ENCODE peak calls at places on chromosomes 4 and X, in six cellular contexts. P is cardiac muscle cell; A is CD4-positive, alpha-beta T cell; L is B cell; X is lower lobe of right lung; Y is GM06990. R is an unnamed sample.

GRCh38 chr4:92266521-92266920 is 37.2 kb upstream of the GRID2 start:
- DNase-seq in P (no peak), X (no peak), L (no peak), Y (no peak), A (no peak), R (no peak)

GRCh38 chr4:84238247-84239090 is 260.6 kb downstream of the NKX6-1 start:
- DNase-seq in A (no peak), P (peak; percentile 0), Y (no peak), X (no peak), L (no peak), R (no peak)

GRCh38 chr4:143335979-143336827 is 473 bp upstream of the GAB1 start:
- DNase-seq in Y (peak; percentile 69), X (peak; percentile 94), A (no peak), L (peak; percentile 73), P (peak; percentile 96), R (peak; percentile 78)

GRCh38 chr4:129532573-129532972 is 436.6 kb downstream of the C4orf33 start:
- DNase-seq in P (no peak), L (no peak), X (no peak), A (no peak), Y (no peak), R (no peak)

GRCh38 chr4:55393461-55394320 is 2.1 kb upstream of the TMEM165 start:
- DNase-seq in L (no peak), Y (no peak), P (no peak), A (no peak), X (no peak), R (no peak)

GRCh38 chrX:8988456-8988855 is 45.5 kb downstream of the FAM9B start:
- DNase-seq in X (peak; percentile 39), A (no peak), P (peak; percentile 65), L (no peak), Y (no peak), R (no peak)

GRCh38 chr4:143085644-143086043 is 99.1 kb upstream of the USP38 start:
- DNase-seq in A (no peak), X (no peak), Y (no peak), P (no peak), L (no peak), R (no peak)

GRCh38 chr4:108779958-108780357 is 17.1 kb upstream of the ETNPPL start:
- DNase-seq in A (no peak), P (no peak), L (no peak), Y (no peak), X (no peak), R (no peak)

GRCh38 chrX:50206753-50207152 is 2.2 kb downstream of the CCNB3 start:
- DNase-seq in Y (no peak), P (no peak), A (no peak), L (no peak), X (no peak), R (no peak)

GRCh38 chrX:50211510-50211909 is 6.9 kb downstream of the CCNB3 start:
- DNase-seq in P (peak; percentile 29), X (no peak), L (no peak), Y (no peak), A (no peak), R (no peak)
- TF ChIP-seq CTCF in P (peak; percentile 25), X (no peak), L (peak; percentile 13), Y (peak; percentile 45), A (no peak), R (no peak)

GRCh38 chrX:149510386-149510785 is 5.3 kb upstream of the IDS start:
- DNase-seq in P (no peak), L (no peak), Y (no peak), X (no peak), A (no peak), R (no peak)
- TF ChIP-seq CTCF in P (peak; percentile 11), L (no peak), Y (peak; percentile 27), X (no peak), A (no peak), R (no peak)

GRCh38 chr4:152394786-152395185 is 141.1 kb downstream of the FBXW7 start:
- DNase-seq in A (no peak), L (no peak), X (no peak), Y (no peak), P (no peak), R (no peak)

GRCh38 chr4:152401424-152401823 is 134.5 kb downstream of the FBXW7 start:
- DNase-seq in P (no peak), Y (no peak), L (no peak), A (no peak), X (no peak), R (no peak)

GRCh38 chr4:152392079-152392478 is 143.8 kb downstream of the FBXW7 start:
- DNase-seq in P (no peak), A (no peak), Y (no peak), X (no peak), L (no peak), R (no peak)

GRCh38 chr4:152399246-152399645 is 136.6 kb downstream of the FBXW7 start:
- DNase-seq in X (no peak), A (no peak), P (no peak), Y (peak; percentile 23), L (no peak), R (peak; percentile 20)

DNA sequence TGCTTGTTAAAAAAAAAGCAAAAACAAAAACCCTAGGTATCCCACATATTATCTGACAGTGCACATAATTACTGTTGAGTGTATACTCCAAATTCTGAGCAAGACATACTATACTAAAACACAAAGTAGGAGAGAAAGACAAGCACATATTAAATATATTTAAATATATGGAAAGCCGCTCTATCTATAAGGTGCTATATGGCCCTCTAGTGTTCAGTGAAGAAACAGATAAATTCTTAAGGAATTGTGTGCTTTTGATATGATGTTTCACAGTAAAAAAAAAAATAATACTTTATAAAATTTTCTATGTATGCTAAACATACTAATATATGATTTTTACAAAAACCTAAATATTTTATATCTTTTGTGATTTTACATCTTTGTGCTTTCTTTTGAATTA is 137.8 kb downstream of the FBXW7 start:
- DNase-seq in Y (no peak), P (peak; percentile 27), L (no peak), A (no peak), X (no peak), R (no peak)
- TF ChIP-seq CTCF in Y (no peak), P (peak; percentile 50), L (peak; percentile 52), A (peak; percentile 58), X (peak; percentile 34), R (no peak)

DNA sequence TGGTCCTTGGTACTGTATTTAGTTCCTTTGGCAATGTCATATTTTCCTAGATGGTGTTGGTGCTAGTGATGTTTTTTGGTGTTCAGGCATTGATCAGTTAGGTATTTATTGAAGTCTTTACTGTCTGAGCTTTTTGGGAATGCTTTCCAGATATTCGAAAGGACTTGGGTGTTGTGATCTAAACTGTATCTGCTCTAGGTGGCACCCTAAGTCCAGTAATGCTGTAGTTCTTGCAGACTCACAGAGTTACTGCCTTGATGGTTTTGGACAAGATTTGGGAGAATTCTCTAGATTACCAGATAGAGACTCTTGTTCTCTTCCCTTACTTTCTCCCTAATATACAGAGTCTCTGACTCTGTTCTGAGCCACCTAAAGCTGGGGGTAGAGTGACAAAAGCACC is 513.6 kb upstream of the PITX2 start:
- DNase-seq in X (no peak), P (peak; percentile 1), Y (no peak), L (no peak), A (no peak), R (no peak)
- TF ChIP-seq CTCF in X (no peak), P (no peak), Y (peak; percentile 16), L (no peak), A (no peak), R (no peak)

GRCh38 chr4:71303850-71304249 is 35.0 kb upstream of the SLC4A4 start:
- DNase-seq in Y (no peak), P (no peak), A (no peak), L (no peak), X (no peak), R (no peak)

GRCh38 chr4:71304289-71304850 is 34.5 kb upstream of the SLC4A4 start:
- DNase-seq in Y (no peak), A (no peak), X (no peak), P (no peak), L (no peak), R (no peak)

GRCh38 chr4:71307729-71308128 is 31.1 kb upstream of the SLC4A4 start:
- DNase-seq in Y (no peak), L (no peak), A (no peak), P (no peak), X (no peak), R (no peak)
- TF ChIP-seq CTCF in Y (no peak), L (no peak), A (no peak), P (no peak), X (no peak), R (no peak)

GRCh38 chr4:82739292-82740190 is 59.1 kb downstream of the SCD5 start:
- DNase-seq in P (peak; percentile 81), Y (peak; percentile 81), X (peak; percentile 80), L (no peak), A (peak; percentile 25), R (peak; percentile 81)
- TF ChIP-seq CTCF in P (peak; percentile 100), Y (peak; percentile 100), X (peak; percentile 94), L (peak; percentile 47), A (peak; percentile 59), R (peak; percentile 87)

DNA sequence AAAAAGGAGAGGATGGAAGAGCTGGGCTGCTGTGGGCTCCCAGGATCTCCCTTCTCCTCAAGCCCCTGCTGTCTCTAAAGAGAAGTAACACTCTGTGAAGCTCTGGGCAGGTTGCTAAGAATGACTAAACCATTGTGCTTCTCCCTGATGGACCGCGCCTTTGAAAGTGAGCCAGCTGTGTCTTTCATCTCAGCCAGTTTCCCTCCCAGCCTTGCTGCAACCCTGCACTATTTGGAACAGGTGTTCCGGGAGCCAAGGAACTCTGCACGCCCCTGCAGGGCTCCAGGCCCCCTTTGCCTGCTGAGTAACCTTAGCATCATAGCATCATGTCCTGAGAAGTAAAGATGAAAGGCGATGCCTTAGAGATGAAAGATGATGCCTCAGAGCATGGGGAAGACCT is 39.7 kb downstream of the SMIM20 start:
- DNase-seq in A (no peak), Y (no peak), X (no peak), L (no peak), P (peak; percentile 38), R (no peak)
- TF ChIP-seq CTCF in A (no peak), Y (no peak), X (no peak), L (no peak), P (no peak), R (no peak)

GRCh38 chr4:4259484-4260100 is 11.6 kb upstream of the TMEM128 start:
- DNase-seq in P (no peak), Y (no peak), L (no peak), X (no peak), A (no peak), R (no peak)

GRCh38 chr4:4256799-4257198 is 8.8 kb upstream of the TMEM128 start:
- DNase-seq in L (no peak), A (no peak), Y (no peak), X (no peak), P (no peak), R (peak; percentile 11)

GRCh38 chr4:4254666-4255065 is 6.6 kb upstream of the TMEM128 start:
- DNase-seq in L (no peak), X (no peak), A (no peak), Y (no peak), P (no peak), R (no peak)

GRCh38 chr4:4260185-4260751 is 12.2 kb upstream of the TMEM128 start:
- DNase-seq in P (peak; percentile 83), A (no peak), Y (peak; percentile 15), L (no peak), X (no peak), R (peak; percentile 51)
- TF ChIP-seq CTCF in P (peak; percentile 62), A (peak; percentile 71), Y (peak; percentile 40), L (peak; percentile 59), X (peak; percentile 27), R (no peak)